ENCODE peak calls at places on chromosomes 16 and 17, in four cellular contexts. C is left ventricle myocardium inferior; H is tibial nerve; T is effector memory CD4-positive, alpha-beta T cell. F is an unnamed sample.

GRCh38 chr17:4533522-4534502 is 21.4 kb downstream of the MYBBP1A start:
- DNase-seq in C (peak), H (no peak), T (no peak), F (no peak)

GRCh38 chr16:50731130-50731988 is 10.5 kb upstream of the CYLD start:
- DNase-seq in C (no peak), H (no peak), T (no peak), F (no peak)

GRCh38 chr16:1946495-1947368 is 3.7 kb upstream of the MSRB1 start:
- DNase-seq in C (no peak), H (no peak), T (no peak), F (no peak)

GRCh38 chr17:9537177-9537776 is 38.3 kb downstream of the STX8 start:
- DNase-seq in C (no peak), H (no peak), T (no peak), F (no peak)

GRCh38 chr17:7141824-7142223 is 27.2 kb upstream of the ASGR2 start:
- DNase-seq in C (no peak), H (no peak), T (no peak), F (no peak)

GRCh38 chr17:12545877-12546513 is 119.7 kb upstream of the MYOCD start:
- DNase-seq in C (no peak), H (peak), T (no peak), F (peak)

GRCh38 chr17:5033352-5034015 is 1.7 kb downstream of the SLC52A1 start:
- DNase-seq in C (no peak), H (no peak), T (no peak), F (no peak)

GRCh38 chr17:3911271-3912053 is 4.8 kb downstream of the P2RX1 start:
- DNase-seq in C (no peak), H (no peak), T (peak), F (peak)

GRCh38 chr17:58278661-58279015 is 2.1 kb downstream of the MPO start:
- DNase-seq in C (peak), H (no peak), T (no peak), F (no peak)

GRCh38 chr16:47884131-47884725 is 271.6 kb downstream of the ABCC12 start:
- DNase-seq in C (no peak), H (no peak), T (no peak), F (no peak)

GRCh38 chr17:48030531-48030930 is 7.1 kb downstream of the COPZ2 start:
- DNase-seq in C (no peak), H (no peak), T (no peak), F (no peak)

GRCh38 chr17:80036715-80037477 is 454 bp downstream of the CCDC40 start:
- DNase-seq in C (no peak), H (no peak), T (no peak), F (no peak)

GRCh38 chr16:84585886-84586285 is 32.0 kb downstream of the COTL1 start:
- DNase-seq in C (no peak), H (no peak), T (no peak), F (no peak)

GRCh38 chr16:52265446-52265861 is 281.5 kb downstream of the TOX3 start:
- DNase-seq in C (no peak), H (no peak), T (no peak), F (no peak)

GRCh38 chr17:29085223-29085622 is 42.3 kb downstream of the PIPOX start:
- DNase-seq in C (no peak), H (no peak), T (no peak), F (no peak)